ENCODE peak calls at places on chromosomes 4 and X, in eight cellular contexts. S is GM23248; I is frontal cortex; J is neural crest cell; B is endothelial cell; Z is HL-60; R is HFF-Myc; F is stimulated activated CD4-positive, alpha-beta T cell treated with anti-CD3 and anti-CD28 coated beads, Interleukin-12 subunit alpha, Interleukin-12 subunit beta, amount 100 ng/mL, for 4 hours. O is an unnamed sample.

GRCh38 chr4:158782539-158783360 is 13.9 kb downstream of the FNIP2 start:
- DNase-seq in S (peak), I (no peak), J (no peak), B (no peak), Z (no peak), R (no peak), F (no peak), O (no peak)

GRCh38 chr4:122341906-122342305 is 36.9 kb upstream of the ADAD1 start:
- DNase-seq in S (peak), I (no peak), J (no peak), B (no peak), Z (no peak), R (no peak), F (no peak), O (peak)

GRCh38 chr4:24380953-24381506 is 203.3 kb downstream of the DHX15 start:
- DNase-seq in S (no peak), I (no peak), J (no peak), B (no peak), Z (no peak), R (no peak), F (no peak), O (no peak)

GRCh38 chrX:148298737-148299136 is 201.7 kb upstream of the AFF2 start:
- DNase-seq in S (peak), I (no peak), J (no peak), B (no peak), Z (no peak), R (no peak), F (no peak), O (peak)

GRCh38 chr4:89024051-89024675 is 32.8 kb downstream of the FAM13A start:
- DNase-seq in S (peak), I (peak), J (peak), B (peak), Z (peak), R (peak), F (peak), O (peak)

GRCh38 chrX:2614911-2615310 is 76.2 kb upstream of the CD99 start:
- DNase-seq in S (peak), I (peak), J (no peak), B (no peak), Z (no peak), R (peak), F (no peak), O (peak)

GRCh38 chrX:43961699-43962098 is 11.5 kb downstream of the NDP start:
- DNase-seq in S (no peak), I (no peak), J (no peak), B (no peak), Z (peak), R (no peak), F (no peak), O (no peak)

GRCh38 chrX:47068214-47068613 is 10.0 kb upstream of the RGN start:
- DNase-seq in S (no peak), I (no peak), J (no peak), B (no peak), Z (no peak), R (no peak), F (no peak), O (no peak)

GRCh38 chr4:54525602-54526001 is 132.2 kb upstream of the KIT start:
- DNase-seq in S (peak), I (no peak), J (no peak), B (no peak), Z (no peak), R (peak), F (no peak), O (peak)

GRCh38 chr4:114807759-114808404 is 209.3 kb downstream of the UGT8 start:
- DNase-seq in S (peak), I (no peak), J (no peak), B (peak), Z (no peak), R (peak), F (peak), O (no peak)

GRCh38 chr4:107098403-107098802 is 62.3 kb upstream of the DKK2 start:
- DNase-seq in S (no peak), I (no peak), J (no peak), B (no peak), Z (no peak), R (no peak), F (no peak), O (no peak)

GRCh38 chrX:45449982-45450381 is 249.3 kb upstream of the DIPK2B start:
- DNase-seq in S (no peak), I (no peak), J (no peak), B (no peak), Z (no peak), R (no peak), F (no peak), O (no peak)

GRCh38 chr4:169662226-169662625 is 41.8 kb downstream of the CLCN3 start:
- DNase-seq in S (no peak), I (no peak), J (no peak), B (no peak), Z (no peak), R (no peak), F (no peak), O (no peak)

GRCh38 chrX:123830309-123830708 is 29.5 kb upstream of the XIAP start:
- DNase-seq in S (no peak), I (peak), J (no peak), B (no peak), Z (peak), R (no peak), F (no peak), O (peak)

GRCh38 chr4:48905363-48906015 is 1.1 kb downstream of the OCIAD2 start:
- DNase-seq in S (peak), I (no peak), J (no peak), B (no peak), Z (no peak), R (no peak), F (no peak), O (peak)

GRCh38 chrX:44951572-44952067 is 78.6 kb downstream of the KDM6A start:
- DNase-seq in S (no peak), I (no peak), J (no peak), B (no peak), Z (no peak), R (no peak), F (no peak), O (no peak)

GRCh38 chrX:118839334-118839958 is 15.8 kb downstream of the ZCCHC12 start:
- DNase-seq in S (peak), I (peak), J (peak), B (peak), Z (no peak), R (no peak), F (peak), O (peak)

GRCh38 chr4:37759833-37760232 is 66.7 kb upstream of the PGM2 start:
- DNase-seq in S (no peak), I (no peak), J (no peak), B (no peak), Z (no peak), R (no peak), F (no peak), O (no peak)

GRCh38 chrX:130539721-130540321 is 138.0 kb downstream of the RBMX2 start:
- DNase-seq in S (peak), I (peak), J (peak), B (peak), Z (peak), R (no peak), F (peak), O (peak)

GRCh38 chr4:5134620-5135019 is 83.3 kb downstream of the STK32B start:
- DNase-seq in S (no peak), I (no peak), J (no peak), B (no peak), Z (no peak), R (no peak), F (no peak), O (no peak)

GRCh38 chr4:111961806-111962205 is 183.4 kb upstream of the FAM241A start:
- DNase-seq in S (peak), I (no peak), J (no peak), B (no peak), Z (no peak), R (no peak), F (no peak), O (peak)

GRCh38 chr4:154658680-154659402 is 46.4 kb upstream of the FGG start:
- DNase-seq in S (no peak), I (no peak), J (no peak), B (no peak), Z (no peak), R (no peak), F (no peak), O (no peak)

GRCh38 chr4:102824398-102824797 is 3.0 kb downstream of the UBE2D3 start:
- DNase-seq in S (peak), I (no peak), J (no peak), B (no peak), Z (no peak), R (no peak), F (no peak), O (no peak)

GRCh38 chr4:54473077-54473545 is 184.6 kb upstream of the KIT start:
- DNase-seq in S (peak), I (no peak), J (no peak), B (no peak), Z (no peak), R (peak), F (no peak), O (no peak)

GRCh38 chr4:7753931-7754465 is 185.7 kb downstream of the AFAP1 start:
- DNase-seq in S (no peak), I (no peak), J (no peak), B (no peak), Z (no peak), R (no peak), F (no peak), O (no peak)

GRCh38 chr4:101307901-101308300 is 39.4 kb downstream of the PPP3CA start:
- DNase-seq in S (peak), I (no peak), J (no peak), B (no peak), Z (no peak), R (no peak), F (no peak), O (no peak)

GRCh38 chr4:180794352-180794751 is 1448.8 kb upstream of the TENM3 start:
- DNase-seq in S (no peak), I (no peak), J (no peak), B (no peak), Z (peak), R (no peak), F (no peak), O (no peak)

GRCh38 chrX:17374619-17375360 is at the start of gene NHS:
- DNase-seq in S (peak), I (peak), J (peak), B (peak), Z (no peak), R (no peak), F (no peak), O (peak)

GRCh38 chr4:116839826-116840225 is 245.6 kb downstream of the TRAM1L1 start:
- DNase-seq in S (no peak), I (no peak), J (no peak), B (no peak), Z (no peak), R (no peak), F (no peak), O (peak)

GRCh38 chr4:1751919-1752283 is 30.6 kb downstream of the TACC3 start:
- DNase-seq in S (no peak), I (no peak), J (no peak), B (no peak), Z (no peak), R (no peak), F (no peak), O (no peak)

GRCh38 chrX:96715412-96715940 is 30.8 kb downstream of the DIAPH2 start:
- DNase-seq in S (peak), I (no peak), J (no peak), B (no peak), Z (no peak), R (no peak), F (no peak), O (no peak)

GRCh38 chr4:54904953-54905352 is 220.4 kb downstream of the KDR start:
- DNase-seq in S (no peak), I (no peak), J (no peak), B (no peak), Z (no peak), R (no peak), F (no peak), O (no peak)

GRCh38 chr4:140357868-140358267 is 15.6 kb upstream of the SCOC start:
- DNase-seq in S (no peak), I (no peak), J (no peak), B (no peak), Z (no peak), R (no peak), F (no peak), O (no peak)

GRCh38 chrX:132900631-132901030 is 57.8 kb downstream of the HS6ST2 start:
- DNase-seq in S (no peak), I (no peak), J (no peak), B (no peak), Z (no peak), R (no peak), F (no peak), O (no peak)

O was measured in RPMI7951.